ENCODE peak calls at places on chromosomes 7 and 10, in six cellular contexts. D is HCT116, R is H1, V is GM23338, Y is GM12878, H is endothelial cell of umbilical vein. T is an unnamed sample.
A peak's percentile ranks its signal among the peaks of the same experiment; 100 is the strongest.

GRCh38 chr10:86374664-86375063 is 8.1 kb upstream of the GRID1 start:
- DNase-seq in D (no peak), R (peak; percentile 34), V (no peak), Y (no peak), H (no peak), T (no peak)

GRCh38 chr7:82204694-82205093 is 238.9 kb downstream of the CACNA2D1 start:
- DNase-seq in D (no peak), R (no peak), V (no peak), Y (no peak), H (no peak), T (no peak)

GRCh38 chr10:119817991-119818888 is 54.4 kb downstream of the MCMBP start:
- DNase-seq in D (no peak), R (peak; percentile 96), V (peak; percentile 94), Y (no peak), H (peak; percentile 29), T (no peak)

GRCh38 chr10:49519717-49520116 is 19.2 kb downstream of the ERCC6 start:
- DNase-seq in D (no peak), R (no peak), V (no peak), Y (no peak), H (no peak), T (no peak)

GRCh38 chr10:34813626-34814227 is 1.4 kb downstream of the PARD3 start:
- DNase-seq in D (no peak), R (no peak), V (no peak), Y (no peak), H (peak; percentile 62), T (no peak)

GRCh38 chr7:86931439-86931838 is 128.0 kb downstream of the ELAPOR2 start:
- DNase-seq in D (no peak), R (no peak), V (no peak), Y (no peak), H (no peak), T (no peak)

GRCh38 chr10:16470747-16471146 is 33.9 kb downstream of the PTER start:
- DNase-seq in D (no peak), R (no peak), V (no peak), Y (no peak), H (peak; percentile 55), T (no peak)

GRCh38 chr7:155738652-155739537 is 73.4 kb downstream of the SHH start:
- DNase-seq in D (peak; percentile 16), R (no peak), V (peak; percentile 53), Y (peak; percentile 56), H (peak; percentile 75), T (no peak)

GRCh38 chr7:2645274-2645868 is 13.6 kb downstream of the TTYH3 start:
- DNase-seq in D (no peak), R (no peak), V (peak; percentile 60), Y (no peak), H (no peak), T (no peak)

GRCh38 chr7:6395898-6396582 is 51.7 kb downstream of the DAGLB start:
- DNase-seq in D (no peak), R (no peak), V (no peak), Y (no peak), H (no peak), T (no peak)

GRCh38 chr10:71981868-71982230 is 17.7 kb downstream of the CHST3 start:
- DNase-seq in D (no peak), R (no peak), V (no peak), Y (no peak), H (no peak), T (no peak)

GRCh38 chr10:125734823-125735222 is 15.3 kb downstream of the EDRF1 start:
- DNase-seq in D (no peak), R (no peak), V (peak; percentile 25), Y (no peak), H (no peak), T (no peak)

GRCh38 chr10:127738512-127739424 is 1.8 kb downstream of the FOXI2 start:
- DNase-seq in D (no peak), R (peak; percentile 58), V (peak; percentile 53), Y (no peak), H (no peak), T (no peak)

GRCh38 chr7:74027683-74028320 is at the start of gene ELN:
- DNase-seq in D (no peak), R (no peak), V (peak; percentile 56), Y (no peak), H (peak; percentile 27), T (no peak)

GRCh38 chr10:58969578-58969977 is 206.9 kb upstream of the PHYHIPL start:
- DNase-seq in D (no peak), R (no peak), V (no peak), Y (no peak), H (no peak), T (no peak)

GRCh38 chr10:46550795-46551700 is 5.4 kb downstream of the GPRIN2 start:
- DNase-seq in D (no peak), R (peak; percentile 43), V (no peak), Y (no peak), H (no peak), T (no peak)

GRCh38 chr7:50728184-50728583 is 54.5 kb downstream of the GRB10 start:
- DNase-seq in D (no peak), R (no peak), V (no peak), Y (no peak), H (no peak), T (no peak)

GRCh38 chr7:22427122-22427503 is 70.2 kb upstream of the RAPGEF5 start:
- DNase-seq in D (no peak), R (no peak), V (no peak), Y (no peak), H (no peak), T (no peak)

GRCh38 chr10:120950103-120950561 is 99.0 kb downstream of the WDR11 start:
- DNase-seq in D (no peak), R (peak; percentile 54), V (peak; percentile 64), Y (no peak), H (no peak), T (no peak)

GRCh38 chr10:43109671-43110249 is 28.5 kb upstream of the CSGALNACT2 start:
- DNase-seq in D (no peak), R (no peak), V (no peak), Y (no peak), H (no peak), T (no peak)
- H3K4me3 ChIP-seq in D (no peak overlapping the region), R (no peak overlapping the region), V (no peak overlapping the region), Y (no peak overlapping the region), H (no peak overlapping the region), T (no peak overlapping the region)

DNA sequence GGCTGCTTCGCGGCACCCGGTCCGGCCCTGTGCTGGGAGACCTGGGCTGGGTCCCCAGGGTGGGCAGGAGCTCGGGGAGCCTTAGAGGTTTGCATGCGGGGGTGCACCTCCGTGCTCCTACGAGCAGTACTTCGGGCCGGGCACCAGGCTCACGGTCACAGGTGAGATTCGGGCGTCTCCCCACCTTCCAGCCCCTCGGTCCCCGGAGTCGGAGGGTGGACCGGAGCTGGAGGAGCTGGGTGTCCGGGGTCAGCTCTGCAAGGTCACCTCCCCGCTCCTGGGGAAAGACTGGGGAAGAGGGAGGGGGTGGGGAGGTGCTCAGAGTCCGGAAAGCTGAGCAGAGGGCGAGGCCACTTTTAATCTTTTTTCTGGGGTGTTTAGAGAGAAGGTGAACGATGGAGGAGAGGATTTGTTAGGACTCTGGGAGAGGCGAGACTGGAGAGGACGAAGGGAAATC is 26.6 kb downstream of the PRSS2 start:
- DNase-seq in D (no peak), R (no peak), V (peak; percentile 47), Y (no peak), H (no peak), T (no peak)
- TF ChIP-seq EZH2 in D (no peak), R (peak; percentile 41), V (no peak), Y (no peak), H (no peak), T (peak; percentile 73)

GRCh38 chr7:30775992-30776391 is 4.8 kb downstream of the MINDY4 start:
- DNase-seq in D (no peak), R (no peak), V (no peak), Y (no peak), H (no peak), T (no peak)

GRCh38 chr7:30771859-30772429 is 727 bp downstream of the MINDY4 start:
- DNase-seq in D (no peak), R (no peak), V (no peak), Y (no peak), H (peak; percentile 34), T (no peak)

GRCh38 chr7:30776971-30777370 is 5.8 kb downstream of the MINDY4 start:
- DNase-seq in D (no peak), R (no peak), V (no peak), Y (no peak), H (no peak), T (no peak)

GRCh38 chr7:30772984-30773383 is 1.8 kb downstream of the MINDY4 start:
- DNase-seq in D (no peak), R (no peak), V (no peak), Y (no peak), H (no peak), T (no peak)

GRCh38 chr7:30770936-30771858 is at the start of gene MINDY4:
- DNase-seq in D (peak; percentile 54), R (peak; percentile 86), V (peak; percentile 93), Y (no peak), H (peak; percentile 78), T (no peak)
- TF ChIP-seq POLR2AphosphoS5 in D (peak; percentile 81), R (peak; percentile 54), V (peak; percentile 85), Y (no peak), H (no peak), T (peak; percentile 51)

DNA sequence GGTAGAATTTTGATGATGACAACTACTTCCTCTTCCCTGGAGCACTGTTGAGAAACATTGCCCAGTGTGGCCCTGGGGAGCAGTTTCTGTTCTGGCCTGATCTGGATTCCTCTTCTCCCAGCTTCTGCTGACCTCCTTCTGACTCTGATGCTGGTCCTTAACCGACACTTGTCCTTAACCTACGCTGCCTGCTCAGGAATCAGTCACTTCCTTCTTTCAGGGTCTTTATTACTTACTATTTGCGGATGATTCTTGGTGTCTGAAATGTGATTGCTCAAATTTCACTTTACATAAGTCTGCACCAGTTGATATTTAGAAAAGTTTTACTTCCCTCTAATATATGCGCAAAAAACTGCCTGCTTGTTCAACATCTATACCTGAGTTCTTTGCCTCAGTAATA is 164.1 kb downstream of the PTEN start:
- DNase-seq in D (no peak), R (no peak), V (no peak), Y (peak; percentile 37), H (no peak), T (no peak)
- H3K4me3 ChIP-seq in D (no peak overlapping the region), R (no peak overlapping the region), V (no peak overlapping the region), Y (no peak overlapping the region), H (no peak overlapping the region), T (no peak overlapping the region)

DNA sequence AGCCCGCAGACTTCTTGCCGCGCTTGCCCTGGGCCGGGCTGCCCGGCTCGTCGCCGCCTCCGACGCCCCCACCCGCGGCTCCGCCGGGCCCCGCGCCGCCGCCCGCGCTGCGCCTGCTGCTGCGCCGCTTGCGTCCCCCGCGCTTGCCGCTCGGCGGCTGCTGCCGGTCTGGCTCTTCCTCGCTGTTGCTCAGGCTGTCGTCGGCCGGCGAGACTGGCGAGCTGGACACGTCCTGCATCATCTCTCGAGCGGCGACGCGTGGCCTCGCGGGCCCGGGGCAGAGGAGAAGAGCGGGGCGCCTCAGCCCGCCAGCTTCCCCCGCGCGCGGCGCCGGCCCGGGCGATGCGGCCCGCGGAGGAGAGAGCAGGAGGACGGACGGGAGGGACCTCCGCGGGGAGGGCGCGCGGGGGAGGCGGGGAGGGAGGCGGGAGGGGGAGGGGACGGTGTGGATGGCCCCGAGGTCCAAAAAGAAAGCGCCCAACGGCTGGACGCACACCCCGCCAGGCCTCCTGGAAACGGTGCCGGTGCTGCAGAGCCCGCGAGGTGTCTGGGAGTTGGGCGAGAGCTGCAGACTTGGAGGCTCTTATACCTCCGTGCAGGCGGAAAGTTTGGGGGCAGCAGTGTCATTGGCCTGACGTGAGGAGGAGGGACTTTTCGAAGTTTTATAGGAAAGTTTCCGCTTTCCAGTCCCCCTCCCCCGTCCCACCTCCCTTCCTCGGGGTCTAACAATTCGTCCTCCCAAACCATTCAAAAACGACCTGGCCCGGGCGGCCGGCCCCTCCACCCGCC is at the start of gene TWIST1:
- DNase-seq in D (no peak), R (peak; percentile 80), V (peak; percentile 88), Y (no peak), H (no peak), T (no peak)
- TF ChIP-seq EZH2 in D (no peak), R (no peak), V (peak; percentile 27), Y (no peak), H (peak; percentile 98), T (no peak)